ENCODE peak calls at places on chromosomes 4 and X, in eight cellular contexts. Z is suprapubic skin, C is fibroblast of mammary gland, V is hepatocyte, Y is OCI-LY7, K is fibroblast of lung, I is BJ, N is neural progenitor cell. U is an unnamed sample.
A peak's percentile ranks its signal among the peaks of the same experiment; 100 is the strongest.

GRCh38 chr4:40321671-40322131 is 13.4 kb upstream of the CHRNA9 start:
- DNase-seq in Z (no peak), C (peak; percentile 41), V (no peak), Y (no peak), K (peak; percentile 84), I (peak; percentile 77), N (no peak), U (peak; percentile 31)

GRCh38 chr4:136505020-136505419 is 1027.3 kb downstream of the PCDH18 start:
- DNase-seq in Z (no peak), C (no peak), V (no peak), Y (no peak), K (no peak), I (no peak), N (peak; percentile 16), U (no peak)

GRCh38 chr4:183507928-183508327 is 3.1 kb downstream of the ING2 start:
- DNase-seq in Z (no peak), C (no peak), V (peak; percentile 55), Y (no peak), K (no peak), I (no peak), N (no peak), U (no peak)

GRCh38 chrX:27619975-27620374 is 29.8 kb downstream of the DCAF8L2 start:
- DNase-seq in Z (no peak), C (peak; percentile 7), V (peak; percentile 7), Y (no peak), K (peak; percentile 25), I (no peak), N (peak; percentile 21), U (no peak)

GRCh38 chr4:165201806-165202205 is 5.6 kb upstream of the KLHL2 start:
- DNase-seq in Z (no peak), C (peak; percentile 67), V (no peak), Y (no peak), K (no peak), I (no peak), N (no peak), U (no peak)

GRCh38 chr4:152937535-152938236 is 1.6 kb downstream of the FHDC1 start:
- DNase-seq in Z (no peak), C (peak; percentile 40), V (peak; percentile 77), Y (no peak), K (peak; percentile 33), I (no peak), N (peak; percentile 61), U (no peak)

GRCh38 chr4:5780831-5781480 is 70.0 kb downstream of the EVC start:
- DNase-seq in Z (no peak), C (peak; percentile 45), V (peak; percentile 20), Y (no peak), K (no peak), I (peak; percentile 84), N (no peak), U (peak; percentile 77)

GRCh38 chr4:112082954-112083586 is 62.2 kb upstream of the FAM241A start:
- DNase-seq in Z (no peak), C (peak; percentile 92), V (peak; percentile 65), Y (no peak), K (peak; percentile 77), I (peak; percentile 50), N (no peak), U (peak; percentile 92)

GRCh38 chr4:129783596-129783995 is 687.6 kb downstream of the C4orf33 start:
- DNase-seq in Z (no peak), C (no peak), V (no peak), Y (no peak), K (no peak), I (no peak), N (no peak), U (no peak)

GRCh38 chr4:141439223-141439622 is 197.2 kb upstream of the IL15 start:
- DNase-seq in Z (no peak), C (no peak), V (no peak), Y (no peak), K (no peak), I (no peak), N (no peak), U (no peak)

GRCh38 chrX:24229967-24230366 is 80.4 kb downstream of the ZFX start:
- DNase-seq in Z (no peak), C (peak; percentile 46), V (no peak), Y (no peak), K (no peak), I (no peak), N (no peak), U (no peak)

GRCh38 chr4:89156515-89156914 is 45.2 kb downstream of the TIGD2 start:
- DNase-seq in Z (no peak), C (no peak), V (no peak), Y (no peak), K (no peak), I (no peak), N (no peak), U (no peak)

GRCh38 chrX:115503099-115503498 is 57.9 kb upstream of the PLS3 start:
- DNase-seq in Z (no peak), C (no peak), V (peak; percentile 14), Y (no peak), K (no peak), I (no peak), N (no peak), U (no peak)

GRCh38 chr4:145101091-145101490 is 3.0 kb downstream of the ABCE1 start:
- DNase-seq in Z (no peak), C (peak; percentile 13), V (no peak), Y (no peak), K (peak; percentile 17), I (no peak), N (no peak), U (no peak)

GRCh38 chr4:56768301-56768700 is 53.2 kb downstream of the SPINK2 start:
- DNase-seq in Z (no peak), C (no peak), V (no peak), Y (no peak), K (no peak), I (no peak), N (no peak), U (no peak)

GRCh38 chr4:56764206-56764605 is 57.3 kb downstream of the SPINK2 start:
- DNase-seq in Z (no peak), C (no peak), V (no peak), Y (no peak), K (no peak), I (no peak), N (no peak), U (no peak)

GRCh38 chr4:56762484-56763250 is 58.8 kb downstream of the SPINK2 start:
- DNase-seq in Z (no peak), C (no peak), V (no peak), Y (no peak), K (no peak), I (no peak), N (peak; percentile 15), U (no peak)

GRCh38 chr4:56767567-56767966 is 53.9 kb downstream of the SPINK2 start:
- DNase-seq in Z (no peak), C (peak; percentile 45), V (no peak), Y (no peak), K (no peak), I (no peak), N (no peak), U (no peak)

GRCh38 chr4:56764775-56765174 is 56.7 kb downstream of the SPINK2 start:
- DNase-seq in Z (no peak), C (peak; percentile 95), V (no peak), Y (no peak), K (no peak), I (no peak), N (no peak), U (peak; percentile 80)
- TF ChIP-seq CTCF in Z (no peak), C (no peak), V (no peak), Y (no peak), K (no peak), I (no peak), N (no peak), U (no peak)

GRCh38 chrX:135050603-135051002 is 1.3 kb downstream of the RTL8A start:
- DNase-seq in Z (no peak), C (no peak), V (no peak), Y (no peak), K (no peak), I (no peak), N (no peak), U (no peak)
- H3K4me3 ChIP-seq in Z (peak overlapping the region; percentile 57), C (peak overlapping the region; percentile 61), V (no peak overlapping the region), Y (no peak overlapping the region), K (peak overlapping the region; percentile 49), I (peak overlapping the region; percentile 63), N (peak overlapping the region; percentile 55), U (peak overlapping the region; percentile 61)

DNA sequence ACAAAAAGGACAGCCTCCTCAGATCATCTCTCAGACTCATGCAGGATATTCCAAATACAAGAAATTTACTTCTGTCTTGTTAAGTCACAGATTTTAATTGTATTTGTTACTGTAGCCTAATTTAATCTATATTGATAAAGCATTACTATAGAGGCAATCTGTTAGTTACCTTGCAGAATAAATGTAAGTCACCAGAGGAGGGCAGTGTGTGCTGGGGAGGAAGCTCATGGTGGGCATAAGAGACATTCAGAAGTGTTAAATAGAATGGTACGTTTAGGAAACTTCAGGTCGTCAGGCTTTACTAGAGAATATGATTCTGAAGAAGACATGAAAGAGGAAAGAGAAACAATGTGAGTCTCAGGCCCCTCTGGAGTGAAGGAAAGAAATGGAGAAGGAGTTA is 37.3 kb upstream of the INPP4B start:
- DNase-seq in Z (no peak), C (peak; percentile 13), V (peak; percentile 26), Y (peak; percentile 5), K (peak; percentile 28), I (no peak), N (peak; percentile 49), U (peak; percentile 4)
- TF ChIP-seq CTCF in Z (no peak), C (peak; percentile 20), V (peak; percentile 54), Y (peak; percentile 65), K (no peak), I (peak; percentile 28), N (peak; percentile 65), U (peak; percentile 31)

GRCh38 chrX:1244164-1245076 is 24.2 kb upstream of the CSF2RA start:
- DNase-seq in Z (no peak), C (no peak), V (peak; percentile 28), Y (peak; percentile 57), K (no peak), I (no peak), N (peak; percentile 87), U (no peak)

GRCh38 chrX:1246816-1247215 is 21.8 kb upstream of the CSF2RA start:
- DNase-seq in Z (peak; percentile 77), C (peak; percentile 41), V (peak; percentile 67), Y (peak; percentile 85), K (peak; percentile 3), I (no peak), N (peak; percentile 72), U (peak; percentile 38)

GRCh38 chrX:1242901-1243402 is 25.7 kb upstream of the CSF2RA start:
- DNase-seq in Z (no peak), C (no peak), V (no peak), Y (no peak), K (no peak), I (peak; percentile 10), N (no peak), U (no peak)

GRCh38 chrX:1249101-1249887 is 19.3 kb upstream of the CSF2RA start:
- DNase-seq in Z (no peak), C (no peak), V (peak; percentile 69), Y (peak; percentile 80), K (no peak), I (peak; percentile 38), N (peak; percentile 82), U (peak; percentile 70)

DNA sequence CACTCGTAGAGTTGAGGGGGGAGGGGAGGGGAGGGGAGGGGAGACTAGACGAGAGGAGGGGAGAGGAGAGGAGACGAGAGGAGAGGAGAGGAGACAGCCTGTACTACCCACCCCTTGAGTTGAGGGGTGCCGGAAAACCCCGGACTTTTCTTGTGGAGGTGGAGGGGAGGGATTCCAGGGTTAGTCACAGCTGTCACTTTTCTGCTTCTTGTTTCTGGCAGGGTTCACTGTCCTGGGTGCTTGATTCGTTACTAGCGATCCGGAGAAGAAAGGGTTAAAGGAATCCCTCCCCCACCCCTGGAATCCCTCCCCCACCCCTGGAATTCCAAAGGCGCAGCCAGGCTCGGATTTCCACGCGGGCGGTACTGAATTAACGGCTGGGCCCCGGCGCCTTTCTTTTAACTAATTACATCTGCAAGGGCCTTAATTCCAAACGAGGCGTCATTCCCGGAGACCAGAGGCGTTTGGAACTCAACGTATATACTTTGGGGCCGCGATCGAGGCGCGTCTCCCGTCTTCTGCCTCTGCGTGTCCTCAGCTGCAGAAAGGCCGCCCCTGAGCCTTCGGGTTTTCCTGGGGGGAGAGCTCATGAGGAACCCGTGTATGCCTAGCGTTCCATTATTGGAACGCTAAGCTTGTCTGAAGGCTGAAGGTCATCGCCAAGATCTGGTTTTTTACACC is 20.1 kb upstream of the CSF2RA start:
- DNase-seq in Z (no peak), C (no peak), V (peak; percentile 48), Y (no peak), K (no peak), I (no peak), N (peak; percentile 97), U (no peak)
- H3K4me3 ChIP-seq in Z (peak overlapping the region; percentile 21), C (no peak overlapping the region), V (no peak overlapping the region), Y (no peak overlapping the region), K (no peak overlapping the region), I (peak overlapping the region; percentile 16), N (peak overlapping the region; percentile 43), U (peak overlapping the region; percentile 28)